ENCODE peak calls at places on chromosomes 16 and 17, in seven cellular contexts. Y is heart right ventricle, X is ascending aorta, J is thoracic aorta, D is body of pancreas, E is substantia nigra, N is left ventricle myocardium inferior. V is an unnamed sample.

GRCh38 chr17:21039839-21040575 is 2.8 kb downstream of the USP22 start:
- DNase-seq in Y (no peak), X (no peak), D (peak), N (no peak), J (no peak), E (no peak), V (no peak)

GRCh38 chr16:11011326-11011725 is 67.0 kb downstream of the CLEC16A start:
- DNase-seq in N (no peak), E (no peak), D (no peak), J (no peak), X (no peak), Y (no peak), V (no peak)

GRCh38 chr16:11345040-11345862 is at the start of gene RMI2:
- DNase-seq in N (peak), E (peak), Y (peak), X (peak), D (peak), J (peak), V (peak)

GRCh38 chr17:3566551-3566950 is 8.9 kb upstream of the TRPV3 start:
- DNase-seq in E (no peak), D (no peak), N (no peak), J (no peak), Y (no peak), X (no peak), V (no peak)

GRCh38 chr16:11354733-11355574 is 9.7 kb downstream of the RMI2 start:
- DNase-seq in Y (no peak), D (no peak), N (no peak), E (no peak), J (no peak), X (no peak), V (no peak)

GRCh38 chr17:7113273-7114071 is 1.1 kb downstream of the ASGR2 start:
- DNase-seq in Y (no peak), X (no peak), D (no peak), N (no peak), E (no peak), J (no peak), V (no peak)

GRCh38 chr17:8698142-8699050 is 46.2 kb downstream of the CCDC42 start:
- DNase-seq in E (no peak), J (peak), Y (peak), X (peak), N (peak), D (peak), V (no peak)

GRCh38 chr16:54936979-54937672 is 6.5 kb downstream of the IRX5 start:
- DNase-seq in Y (peak), N (no peak), X (no peak), J (no peak), D (no peak), E (no peak), V (no peak)

GRCh38 chr16:11190585-11191565 is 65.1 kb downstream of the SOCS1 start:
- DNase-seq in N (no peak), Y (no peak), X (no peak), D (no peak), J (no peak), E (no peak), V (no peak)

GRCh38 chr16:57141822-57142631 is 43.8 kb downstream of the PSME3IP1 start:
- DNase-seq in Y (no peak), D (no peak), J (no peak), X (no peak), N (no peak), E (no peak), V (no peak)

GRCh38 chr17:43814714-43815113 is 18.2 kb downstream of the MPP3 start:
- DNase-seq in D (no peak), N (no peak), J (no peak), Y (no peak), E (no peak), X (no peak), V (no peak)

GRCh38 chr17:42221886-42222745 is 27.8 kb upstream of the GHDC start:
- DNase-seq in J (no peak), Y (no peak), D (peak), E (no peak), X (no peak), N (peak), V (no peak)

GRCh38 chr16:77469639-77470038 is 34.8 kb upstream of the ADAMTS18 start:
- DNase-seq in E (no peak), N (no peak), Y (no peak), J (no peak), D (no peak), X (no peak), V (no peak)

GRCh38 chr17:39658346-39658745 is 6.8 kb upstream of the TCAP start:
- DNase-seq in Y (no peak), D (no peak), N (no peak), X (no peak), J (no peak), E (no peak), V (no peak)
- H3K27ac ChIP-seq in Y (peak), D (no peak), N (peak), X (no peak), J (no peak), E (no peak), V (peak)

GRCh38 chr17:80839401-80839800 is 152.2 kb upstream of the CHMP6 start:
- DNase-seq in N (peak), X (no peak), D (no peak), Y (no peak), J (no peak), E (no peak), V (no peak)
- H3K27ac ChIP-seq in N (no peak), X (no peak), D (no peak), Y (no peak), J (no peak), E (no peak), V (no peak)

DNA sequence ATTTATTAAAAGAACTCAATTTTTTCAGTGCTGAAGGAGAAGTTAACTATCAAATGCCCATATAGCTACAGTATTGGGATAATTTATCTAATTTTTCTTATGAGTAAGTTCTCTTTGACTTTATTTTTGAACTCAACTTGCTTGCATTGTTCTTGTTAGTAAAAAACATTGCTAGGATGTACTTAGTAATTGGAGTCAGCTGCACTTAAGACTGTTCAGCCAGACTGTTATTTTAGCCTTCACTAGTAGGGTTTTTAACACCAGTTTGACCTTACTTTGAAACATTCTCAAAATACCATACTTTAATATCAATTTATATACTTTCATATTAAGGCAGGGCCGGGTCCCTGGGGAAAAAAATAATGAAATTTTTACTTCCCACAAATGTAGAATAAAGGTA is 256.6 kb upstream of the TBX2 start:
- DNase-seq in J (no peak), D (no peak), N (no peak), E (no peak), X (no peak), Y (no peak), V (no peak)
- H3K27ac ChIP-seq in J (no peak), D (no peak), N (no peak), E (no peak), X (no peak), Y (no peak), V (no peak)

GRCh38 chr16:67162439-67163163 is 1.9 kb upstream of the HSF4 start:
- DNase-seq in Y (no peak), X (no peak), D (no peak), E (no peak), J (no peak), N (no peak), V (no peak)
- H3K27ac ChIP-seq in Y (peak), X (peak), D (no peak), E (no peak), J (peak), N (peak), V (peak)